ENCODE peak calls at places on chromosomes 3 and 15, in six cellular contexts. E is fibroblast of villous mesenchyme; U is tibial artery; J is EH; G is fibroblast of lung; D is activated T-cell treated with anti-CD3 and anti-CD28 coated beads, Interleukin-2, amount 50 U/mL, for 24 hours. H is an unnamed sample.

GRCh38 chr3:129126726-129127280 is 5.2 kb upstream of the RAB43 start:
- DNase-seq in D (no peak), E (no peak), J (no peak), G (no peak), U (no peak), H (no peak)

GRCh38 chr3:29168686-29169085 is 112.2 kb upstream of the RBMS3 start:
- DNase-seq in G (no peak), E (no peak), J (peak; percentile 46), U (no peak), D (no peak), H (no peak)

GRCh38 chr15:49460411-49460941 is 37.4 kb downstream of the FGF7 start:
- DNase-seq in U (no peak), G (no peak), E (no peak), J (peak; percentile 20), D (no peak), H (no peak)

GRCh38 chr15:88938802-88939485 is 25.8 kb upstream of the MFGE8 start:
- DNase-seq in E (peak; percentile 59), J (no peak), G (no peak), U (no peak), D (no peak), H (no peak)

GRCh38 chr3:128309026-128309425 is 155.7 kb downstream of the EEFSEC start:
- DNase-seq in D (no peak), J (no peak), E (no peak), U (no peak), G (no peak), H (peak; percentile 76)

GRCh38 chr3:183844606-183845005 is 19.2 kb upstream of the MAP6D1 start:
- DNase-seq in J (peak; percentile 90), E (peak; percentile 83), D (no peak), G (peak; percentile 85), U (no peak), H (no peak)

GRCh38 chr3:155386817-155387403 is 93.4 kb upstream of the STRIT1 start:
- DNase-seq in D (no peak), G (peak; percentile 68), J (no peak), U (no peak), E (no peak), H (peak; percentile 13)

GRCh38 chr15:62972814-62973213 is 69.7 kb upstream of the TPM1 start:
- DNase-seq in E (peak; percentile 27), U (no peak), G (peak; percentile 71), J (peak; percentile 66), D (no peak), H (no peak)

GRCh38 chr3:52108302-52109232 is 45.7 kb downstream of the POC1A start:
- DNase-seq in E (peak; percentile 68), U (no peak), D (no peak), G (peak; percentile 28), J (peak; percentile 38), H (peak; percentile 31)

GRCh38 chr3:47441796-47442551 is 33.8 kb downstream of the SCAP start:
- DNase-seq in U (peak; percentile 13), D (no peak), E (no peak), G (no peak), J (no peak), H (no peak)

GRCh38 chr15:26260517-26261133 is 397.5 kb upstream of the ATP10A start:
- DNase-seq in D (peak; percentile 38), J (peak; percentile 40), U (no peak), E (no peak), G (no peak), H (peak; percentile 80)

GRCh38 chr3:114718071-114718896 is 424.5 kb downstream of the TIGIT start:
- DNase-seq in G (no peak), U (no peak), E (no peak), D (no peak), J (no peak), H (no peak)

GRCh38 chr3:11159421-11159904 is 5.2 kb downstream of the HRH1 start:
- DNase-seq in D (no peak), E (peak; percentile 94), G (peak; percentile 98), J (peak; percentile 88), U (peak; percentile 78), H (no peak)

GRCh38 chr3:71584216-71585061 is 911 bp upstream of the FOXP1 start:
- DNase-seq in E (peak; percentile 55), J (peak; percentile 76), D (peak; percentile 79), G (peak; percentile 61), U (peak; percentile 78), H (peak; percentile 88)

GRCh38 chr15:39714251-39714650 is 68.4 kb downstream of the FSIP1 start:
- DNase-seq in G (no peak), J (no peak), D (no peak), E (no peak), U (no peak), H (no peak)

GRCh38 chr3:132029182-132029902 is 5.5 kb downstream of the CPNE4 start:
- DNase-seq in G (peak; percentile 79), U (peak; percentile 78), E (peak; percentile 75), D (peak; percentile 63), J (peak; percentile 74), H (peak; percentile 93)

GRCh38 chr3:97984061-97984460 is 11.8 kb upstream of the RIOX2 start:
- DNase-seq in J (no peak), G (no peak), D (no peak), E (no peak), U (no peak), H (no peak)

GRCh38 chr3:8458711-8459110 is 42.9 kb upstream of the LMCD1 start:
- DNase-seq in E (peak; percentile 61), G (peak; percentile 87), J (peak; percentile 98), U (peak; percentile 93), D (no peak), H (no peak)

GRCh38 chr3:124774305-124774673 is 44.0 kb downstream of the UMPS start:
- DNase-seq in E (peak; percentile 60), J (peak; percentile 97), G (peak; percentile 43), U (no peak), D (no peak), H (peak; percentile 70)

GRCh38 chr15:40389824-40390595 is 7.5 kb downstream of the KNSTRN start:
- DNase-seq in E (no peak), G (no peak), U (no peak), J (no peak), D (no peak), H (no peak)

GRCh38 chr3:182330647-182331046 is 462.7 kb upstream of the ATP11B start:
- DNase-seq in J (no peak), D (no peak), U (no peak), G (no peak), E (no peak), H (no peak)

GRCh38 chr3:152737021-152737908 is 97.7 kb upstream of the P2RY1 start:
- DNase-seq in E (peak; percentile 72), D (no peak), J (peak; percentile 14), G (peak; percentile 94), U (no peak), H (no peak)

GRCh38 chr15:47500823-47501222 is 216.5 kb upstream of the SEMA6D start:
- DNase-seq in E (no peak), D (no peak), U (no peak), J (no peak), G (no peak), H (no peak)

GRCh38 chr15:83206387-83206970 is 1.1 kb downstream of the HDGFL3 start:
- DNase-seq in G (peak; percentile 19), U (no peak), D (no peak), J (peak; percentile 25), E (peak; percentile 11), H (peak; percentile 61)

GRCh38 chr3:189082666-189083427 is 88.9 kb upstream of the TPRG1 start:
- DNase-seq in U (no peak), J (no peak), G (no peak), D (no peak), E (no peak), H (no peak)